ENCODE peak calls at places on chromosomes 4 and X, in eight cellular contexts. I, C, D, O, L, K, J and B are unnamed samples.

GRCh38 chr4:30671926-30672325 is 48.2 kb upstream of the PCDH7 start:
- DNase-seq in I (no peak), C (no peak), D (no peak), O (no peak), L (no peak), K (no peak), J (no peak), B (no peak)

GRCh38 chr4:159366966-159367365 is 264.1 kb downstream of the RAPGEF2 start:
- DNase-seq in I (no peak), C (no peak), D (no peak), O (no peak), L (no peak), K (no peak), J (no peak), B (no peak)

GRCh38 chr4:77050962-77051361 is 24.8 kb downstream of the CCNI start:
- DNase-seq in I (no peak), C (no peak), D (no peak), O (no peak), L (no peak), K (no peak), J (no peak), B (no peak)

GRCh38 chr4:73870260-73870659 is 1.1 kb downstream of the CXCL1 start:
- DNase-seq in I (no peak), C (no peak), D (no peak), O (no peak), L (no peak), K (no peak), J (no peak), B (no peak)

GRCh38 chrX:67601771-67602170 is 58.0 kb downstream of the AR start:
- DNase-seq in I (no peak), C (no peak), D (no peak), O (no peak), L (no peak), K (no peak), J (no peak), B (no peak)

GRCh38 chr4:137961051-137961438 is 281.1 kb downstream of the SLC7A11 start:
- DNase-seq in I (no peak), C (no peak), D (peak; percentile 77), O (no peak), L (peak; percentile 67), K (no peak), J (no peak), B (no peak)

GRCh38 chr4:82005153-82005552 is 368.6 kb downstream of the HNRNPD start:
- DNase-seq in I (no peak), C (no peak), D (peak; percentile 16), O (no peak), L (no peak), K (no peak), J (no peak), B (no peak)

GRCh38 chr4:139030614-139031235 is 15.1 kb downstream of the NOCT start:
- DNase-seq in I (peak; percentile 70), C (peak; percentile 51), D (peak; percentile 82), O (peak; percentile 86), L (peak; percentile 57), K (peak; percentile 71), J (peak; percentile 77), B (peak; percentile 76)

GRCh38 chr4:141179474-141180026 is 41.1 kb upstream of the ZNF330 start:
- DNase-seq in I (no peak), C (no peak), D (no peak), O (no peak), L (no peak), K (no peak), J (no peak), B (no peak)

GRCh38 chr4:10929818-10930217 is 245.2 kb upstream of the CLNK start:
- DNase-seq in I (no peak), C (no peak), D (no peak), O (no peak), L (no peak), K (no peak), J (no peak), B (no peak)

GRCh38 chr4:101101072-101101471 is 246.3 kb downstream of the PPP3CA start:
- DNase-seq in I (no peak), C (peak; percentile 7), D (no peak), O (no peak), L (no peak), K (no peak), J (no peak), B (no peak)

GRCh38 chr4:47642985-47643745 is 158.1 kb downstream of the ATP10D start:
- DNase-seq in I (no peak), C (no peak), D (no peak), O (no peak), L (peak; percentile 38), K (no peak), J (no peak), B (no peak)

GRCh38 chrX:54992911-54993622 is 921 bp downstream of the PFKFB1 start:
- DNase-seq in I (no peak), C (no peak), D (no peak), O (no peak), L (no peak), K (no peak), J (no peak), B (no peak)

GRCh38 chr4:25847329-25847728 is 15.5 kb downstream of the SEL1L3 start:
- DNase-seq in I (no peak), C (no peak), D (no peak), O (no peak), L (no peak), K (no peak), J (no peak), B (no peak)

GRCh38 chr4:184448828-184449227 is 25.5 kb downstream of the IRF2 start:
- DNase-seq in I (no peak), C (no peak), D (no peak), O (no peak), L (no peak), K (no peak), J (peak; percentile 48), B (no peak)

GRCh38 chr4:100986360-100986868 is 360.9 kb downstream of the PPP3CA start:
- DNase-seq in I (no peak), C (no peak), D (no peak), O (no peak), L (no peak), K (peak; percentile 8), J (no peak), B (no peak)

GRCh38 chr4:147924604-147925412 is 192.9 kb downstream of the ARHGAP10 start:
- DNase-seq in I (peak; percentile 27), C (peak; percentile 29), D (peak; percentile 32), O (no peak), L (peak; percentile 22), K (peak; percentile 33), J (no peak), B (peak; percentile 44)

GRCh38 chr4:59258002-59258401 is 1942.1 kb upstream of the ADGRL3 start:
- DNase-seq in I (no peak), C (no peak), D (no peak), O (no peak), L (no peak), K (no peak), J (no peak), B (no peak)

GRCh38 chr4:34193451-34194154 is 2050.7 kb downstream of the ARAP2 start:
- DNase-seq in I (no peak), C (no peak), D (no peak), O (no peak), L (no peak), K (no peak), J (no peak), B (no peak)

GRCh38 chrX:52852110-52852872 is 15.6 kb downstream of the XAGE3 start:
- DNase-seq in I (no peak), C (no peak), D (no peak), O (no peak), L (no peak), K (no peak), J (no peak), B (no peak)

GRCh38 chrX:149837639-149838038 is 43.3 kb upstream of the MAGEA8 start:
- DNase-seq in I (no peak), C (no peak), D (no peak), O (no peak), L (no peak), K (no peak), J (no peak), B (no peak)

GRCh38 chr4:79181190-79181589 is 144.7 kb downstream of the NAA11 start:
- DNase-seq in I (no peak), C (no peak), D (no peak), O (no peak), L (no peak), K (peak; percentile 2), J (no peak), B (no peak)

GRCh38 chr4:25563071-25563564 is 92.5 kb upstream of the SLC34A2 start:
- DNase-seq in I (no peak), C (peak; percentile 60), D (no peak), O (no peak), L (no peak), K (no peak), J (no peak), B (no peak)

GRCh38 chrX:39630344-39630743 is 467.4 kb downstream of the BCOR start:
- DNase-seq in I (no peak), C (no peak), D (no peak), O (no peak), L (no peak), K (no peak), J (no peak), B (no peak)

GRCh38 chr4:113952452-113953029 is 26.9 kb downstream of the ARSJ start:
- DNase-seq in I (peak; percentile 19), C (peak; percentile 34), D (no peak), O (peak; percentile 50), L (no peak), K (peak; percentile 32), J (peak; percentile 11), B (peak; percentile 65)

GRCh38 chrX:9197231-9197630 is 163.3 kb upstream of the FAM9B start:
- DNase-seq in I (no peak), C (no peak), D (no peak), O (no peak), L (peak; percentile 22), K (no peak), J (no peak), B (no peak)

GRCh38 chr4:6362243-6362885 is 92.7 kb downstream of the WFS1 start:
- DNase-seq in I (no peak), C (no peak), D (no peak), O (no peak), L (no peak), K (no peak), J (no peak), B (no peak)

GRCh38 chr4:143667461-143667860 is 33.0 kb downstream of the FREM3 start:
- DNase-seq in I (no peak), C (no peak), D (no peak), O (no peak), L (peak; percentile 35), K (no peak), J (no peak), B (no peak)

GRCh38 chr4:182929296-182929695 is 12.1 kb upstream of the DCTD start:
- DNase-seq in I (no peak), C (no peak), D (no peak), O (no peak), L (peak; percentile 85), K (no peak), J (no peak), B (no peak)

GRCh38 chr4:157220026-157220881 is at the start of gene GRIA2:
- DNase-seq in I (peak; percentile 58), C (peak; percentile 83), D (no peak), O (no peak), L (peak; percentile 18), K (peak; percentile 94), J (peak; percentile 42), B (peak; percentile 88)